ENCODE peak calls at places on chromosomes 6 and 20, in four cellular contexts. C is breast epithelium, G is cardiac muscle cell, W is tibial nerve. Y is an unnamed sample. For H3K4me1, the result is how much of the 10 kb centered on the place peaks cover.

GRCh38 chr20:22802296-22802695 is 217.9 kb upstream of the FOXA2 start:
- DNase-seq in C (no peak), G (no peak), W (no peak), Y (no peak)

GRCh38 chr6:167673951-167674350 is 152.8 kb upstream of the AFDN start:
- DNase-seq in C (no peak), G (peak), W (no peak), Y (no peak)

GRCh38 chr6:75135447-75135846 is 70.4 kb downstream of the COL12A1 start:
- DNase-seq in C (no peak), G (no peak), W (no peak), Y (no peak)

GRCh38 chr20:37081717-37082289 is 14.0 kb downstream of the RBL1 start:
- DNase-seq in C (no peak), G (peak), W (peak), Y (no peak)

GRCh38 chr20:45094201-45094600 is 6.7 kb downstream of the KCNS1 start:
- DNase-seq in C (no peak), G (no peak), W (no peak), Y (no peak)

GRCh38 chr20:32674362-32674789 is 635 bp upstream of the C20orf203 start:
- DNase-seq in C (peak), G (peak), W (peak), Y (peak)

GRCh38 chr6:108164815-108165706 is 761 bp upstream of the NR2E1 start:
- DNase-seq in C (no peak), G (no peak), W (no peak), Y (no peak)

GRCh38 chr6:57242505-57242904 is 20.4 kb upstream of the RAB23 start:
- DNase-seq in C (no peak), G (peak), W (no peak), Y (no peak)

GRCh38 chr6:108588586-108588985 is 27.9 kb downstream of the FOXO3 start:
- DNase-seq in C (no peak), G (peak), W (no peak), Y (no peak)

GRCh38 chr6:129638055-129639019 is 71.6 kb downstream of the ARHGAP18 start:
- DNase-seq in C (no peak), G (peak), W (no peak), Y (no peak)

GRCh38 chr20:59985864-59986263 is 27.6 kb downstream of the CDH26 start:
- DNase-seq in C (no peak), G (no peak), W (no peak), Y (no peak)

GRCh38 chr20:11261533-11262000 is 587.8 kb upstream of the JAG1 start:
- DNase-seq in C (no peak), G (peak), W (no peak), Y (no peak)

GRCh38 chr6:37547564-37548061 is 47.9 kb upstream of the CCDC167 start:
- DNase-seq in C (no peak), G (peak), W (no peak), Y (no peak)

GRCh38 chr6:100892693-100893092 is 11.6 kb upstream of the ASCC3 start:
- DNase-seq in C (no peak), G (no peak), W (no peak), Y (no peak)

GRCh38 chr6:20877008-20877937 is 343.0 kb downstream of the CDKAL1 start:
- DNase-seq in C (peak), G (peak), W (peak), Y (peak)

GRCh38 chr20:44692932-44693476 is 22.2 kb upstream of the CCN5 start:
- DNase-seq in C (no peak), G (peak), W (peak), Y (peak)

GRCh38 chr6:90347411-90347841 is 50.8 kb upstream of the BACH2 start:
- DNase-seq in C (no peak), G (no peak), W (no peak), Y (no peak)

GRCh38 chr6:61640463-61640862 is 645.6 kb downstream of the KHDRBS2 start:
- DNase-seq in C (no peak), G (no peak), W (no peak), Y (no peak)

GRCh38 chr6:21390537-21391213 is 202.9 kb upstream of the SOX4 start:
- DNase-seq in C (no peak), G (no peak), W (no peak), Y (no peak)

GRCh38 chr20:12053348-12053747 is 135.7 kb downstream of the BTBD3 start:
- DNase-seq in C (no peak), G (peak), W (no peak), Y (no peak)

GRCh38 chr6:7260291-7261029 is 52.5 kb downstream of the SSR1 start:
- DNase-seq in C (peak), G (no peak), W (no peak), Y (peak)

GRCh38 chr20:25148181-25148981 is 47.1 kb upstream of the ENTPD6 start:
- DNase-seq in C (no peak), G (peak), W (peak), Y (no peak)

GRCh38 chr20:34663213-34663943 is 13.5 kb downstream of the PIGU start:
- DNase-seq in C (no peak), G (no peak), W (no peak), Y (no peak)

GRCh38 chr20:48398506-48399449 is 429.0 kb downstream of the PREX1 start:
- DNase-seq in C (no peak), G (no peak), W (no peak), Y (no peak)

GRCh38 chr6:25511386-25511785 is 140.6 kb upstream of the SCGN start:
- DNase-seq in C (no peak), G (no peak), W (no peak), Y (no peak)

GRCh38 chr6:23456396-23456795 is 669.6 kb upstream of the NRSN1 start:
- DNase-seq in C (no peak), G (no peak), W (no peak), Y (no peak)

GRCh38 chr6:23457321-23457720 is 668.7 kb upstream of the NRSN1 start:
- DNase-seq in C (no peak), G (no peak), W (no peak), Y (no peak)

GRCh38 chr6:23454090-23454998 is 671.7 kb upstream of the NRSN1 start:
- DNase-seq in C (no peak), G (peak), W (no peak), Y (no peak)

GRCh38 chr6:23455754-23456153 is 670.3 kb upstream of the NRSN1 start:
- DNase-seq in C (no peak), G (no peak), W (no peak), Y (no peak)
- H3K27ac ChIP-seq in C (no peak), G (no peak), W (no peak), Y (no peak)

GRCh38 chr6:365835-366234 is 25.7 kb upstream of the IRF4 start:
- DNase-seq in C (no peak), G (no peak), W (no peak), Y (no peak)
- H3K4me1 ChIP-seq in C (under half), G (under half), W (under half), Y (under half)

GRCh38 chr6:163120223-163120622 is 294.3 kb upstream of the QKI start:
- DNase-seq in C (no peak), G (no peak), W (no peak), Y (no peak)
- TF ChIP-seq CTCF in C (no peak), G (no peak), W (no peak), Y (no peak)

GRCh38 chr20:5835234-5835845 is 85.1 kb downstream of the SHLD1 start:
- DNase-seq in C (no peak), G (peak), W (no peak), Y (peak)
- H3K27ac ChIP-seq in C (peak), G (no peak), W (peak), Y (peak)

GRCh38 chr6:151391471-151392428 is at the start of gene ZBTB2:
- DNase-seq in C (peak), G (peak), W (peak), Y (peak)

GRCh38 chr6:151391021-151391470 is 313 bp downstream of the ZBTB2 start:
- DNase-seq in C (peak), G (peak), W (peak), Y (peak)

GRCh38 chr6:151392429-151392828 is 1.1 kb upstream of the ZBTB2 start:
- DNase-seq in C (no peak), G (no peak), W (no peak), Y (no peak)

GRCh38 chr6:151390276-151391020 is 911 bp downstream of the ZBTB2 start:
- DNase-seq in C (peak), G (peak), W (peak), Y (peak)

GRCh38 chr6:151393410-151393809 is 2.1 kb upstream of the ZBTB2 start:
- DNase-seq in C (no peak), G (no peak), W (no peak), Y (no peak)
- H3K4me1 ChIP-seq in C (under half), G (under half), W (under half), Y (under half)

DNA sequence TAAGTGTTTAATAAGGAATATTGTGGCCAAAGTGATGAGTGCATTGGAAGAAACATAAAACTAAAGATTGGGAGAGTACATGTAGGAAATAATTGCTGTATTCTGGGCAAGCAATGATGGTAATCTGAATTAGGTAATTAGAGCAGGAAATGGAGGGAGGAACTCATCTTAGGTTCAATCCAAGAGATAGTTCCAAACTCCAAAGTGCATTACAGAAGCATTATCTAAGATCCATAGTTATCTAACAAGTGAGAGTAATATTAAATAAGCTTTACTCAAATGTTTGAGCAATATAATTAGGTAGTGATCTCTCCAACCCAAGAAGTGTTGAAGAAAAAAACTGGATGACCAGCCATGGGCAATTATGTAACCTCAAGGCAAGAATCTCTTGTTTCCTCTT is 181.3 kb upstream of the TNFAIP3 start:
- DNase-seq in C (no peak), G (no peak), W (no peak), Y (no peak)
- TF ChIP-seq CTCF in C (no peak), G (no peak), W (no peak), Y (no peak)

DNA sequence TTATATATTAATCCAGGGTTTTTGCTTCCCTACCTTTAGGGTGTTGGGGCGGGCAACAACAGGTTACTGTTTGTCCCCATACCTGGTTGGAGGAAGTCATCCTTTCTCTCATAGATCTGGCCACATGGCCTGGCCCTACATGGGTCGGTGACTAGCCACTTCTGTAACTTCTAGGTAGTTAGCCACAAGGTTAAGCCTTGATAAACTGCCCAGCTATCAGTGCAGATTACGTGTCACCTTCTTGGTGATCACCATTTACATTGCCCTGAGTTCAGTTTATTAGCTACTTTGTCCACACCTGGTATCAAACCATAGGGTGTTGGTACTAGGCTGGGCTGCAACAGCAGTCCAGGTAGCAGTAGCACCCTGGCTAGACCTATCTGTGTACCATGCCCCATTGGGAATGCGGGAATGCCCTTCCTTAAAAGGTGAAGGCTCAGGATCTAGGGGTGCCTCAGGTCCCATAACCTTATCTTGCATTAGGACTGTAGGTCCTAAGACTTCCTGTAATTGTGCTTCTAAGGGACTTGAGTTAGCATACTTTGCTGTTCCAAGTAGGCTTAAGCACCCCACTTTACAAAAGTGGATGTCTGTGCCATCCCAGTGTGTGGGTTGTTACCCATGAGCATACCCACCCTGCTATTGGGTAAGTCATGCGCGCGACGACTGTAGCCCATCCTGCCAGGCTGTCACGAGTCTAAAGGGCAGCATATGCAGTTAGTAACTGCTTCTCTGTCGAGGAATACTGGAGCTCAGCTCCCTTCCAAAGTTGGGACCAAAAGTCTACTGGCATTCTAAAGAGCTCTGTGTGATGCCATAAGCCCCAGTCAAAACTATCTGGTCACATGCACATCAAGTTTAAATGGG is 5.2 kb downstream of the ZKSCAN3 start:
- DNase-seq in C (no peak), G (no peak), W (no peak), Y (no peak)
- H3K27ac ChIP-seq in C (peak), G (peak), W (peak), Y (peak)

DNA sequence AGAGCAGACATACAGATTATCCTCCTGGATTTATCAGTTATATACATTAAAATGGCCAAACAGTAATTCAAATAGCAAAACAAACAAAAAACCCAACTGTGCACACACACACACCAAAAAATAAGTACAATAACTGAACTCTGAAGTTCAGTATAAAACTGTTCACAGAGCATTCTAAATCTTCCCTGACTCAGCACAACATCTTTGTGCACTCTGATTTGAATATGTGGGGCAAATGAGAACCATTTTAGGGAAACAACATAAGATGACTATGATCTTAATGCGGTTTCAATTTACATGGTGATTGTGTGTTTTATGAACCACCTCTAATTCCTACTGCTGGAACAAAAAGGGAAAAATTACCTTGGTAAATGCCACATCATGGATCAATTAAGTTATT is 41.8 kb downstream of the PLAGL1 start:
- DNase-seq in C (no peak), G (no peak), W (no peak), Y (no peak)
- H3K4me1 ChIP-seq in C (under half), G (under half), W (under half), Y (under half)

GRCh38 chr20:50089140-50089786 is 23.7 kb downstream of the UBE2V1 start:
- DNase-seq in C (no peak), G (no peak), W (no peak), Y (peak)

GRCh38 chr20:50083034-50083433 is 29.9 kb downstream of the UBE2V1 start:
- DNase-seq in C (peak), G (no peak), W (no peak), Y (no peak)

GRCh38 chr20:50085481-50086365 is 27.2 kb downstream of the UBE2V1 start:
- DNase-seq in C (no peak), G (peak), W (peak), Y (no peak)

GRCh38 chr20:50088022-50088421 is 24.9 kb downstream of the UBE2V1 start:
- DNase-seq in C (no peak), G (no peak), W (no peak), Y (no peak)

DNA sequence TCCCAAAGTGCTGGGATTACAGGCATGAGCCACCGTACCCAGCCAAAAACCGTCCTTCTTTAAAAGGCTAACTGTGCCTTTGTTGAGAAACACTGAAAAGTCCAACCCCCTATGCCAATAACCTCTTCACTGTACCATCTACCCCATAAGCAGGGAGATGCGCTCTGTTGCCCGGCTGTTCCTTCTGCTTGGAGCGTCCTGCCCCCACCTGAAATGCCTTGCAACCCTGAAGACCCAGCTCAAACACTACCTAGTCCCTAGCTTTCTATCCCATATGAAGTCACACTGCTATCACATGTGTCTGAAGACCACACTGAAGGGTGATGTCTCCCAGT is 27.8 kb downstream of the UBE2V1 start:
- DNase-seq in C (peak), G (no peak), W (no peak), Y (no peak)
- TF ChIP-seq CTCF in C (no peak), G (no peak), W (no peak), Y (no peak)